ENCODE peak calls at places on chromosomes 16 and 17, in six cellular contexts. H, E, O, I, F and A are unnamed samples.
A peak's percentile ranks its signal among the peaks of the same experiment; 100 is the strongest.

GRCh38 chr17:43360376-43360738 is 38.4 kb upstream of the ARL4D start:
- DNase-seq in H (peak; percentile 14), E (peak; percentile 91), O (peak; percentile 50), I (peak; percentile 48), F (no peak), A (no peak)

GRCh38 chr17:5877366-5877765 is 192.8 kb upstream of the WSCD1 start:
- DNase-seq in H (no peak), E (no peak), O (no peak), I (no peak), F (no peak), A (no peak)

GRCh38 chr17:72407336-72408121 is 286.7 kb downstream of the SOX9 start:
- DNase-seq in H (no peak), E (peak; percentile 99), O (peak; percentile 99), I (peak; percentile 94), F (no peak), A (peak; percentile 97)

GRCh38 chr17:59154335-59154720 is 658 bp downstream of the SKA2 start:
- DNase-seq in H (no peak), E (peak; percentile 50), O (no peak), I (peak; percentile 48), F (no peak), A (no peak)

GRCh38 chr17:142102-142661 is 4.8 kb downstream of the SCGB1C2 start:
- DNase-seq in H (no peak), E (no peak), O (no peak), I (peak; percentile 33), F (peak; percentile 73), A (no peak)

GRCh38 chr16:13913374-13914292 is 6.3 kb upstream of the ERCC4 start:
- DNase-seq in H (no peak), E (no peak), O (no peak), I (no peak), F (no peak), A (no peak)

GRCh38 chr16:49602201-49603041 is 228.8 kb downstream of the C16orf78 start:
- DNase-seq in H (no peak), E (no peak), O (no peak), I (no peak), F (peak; percentile 77), A (no peak)

GRCh38 chr17:17125136-17126084 is 80.7 kb downstream of the PLD6 start:
- DNase-seq in H (no peak), E (no peak), O (no peak), I (no peak), F (no peak), A (no peak)

GRCh38 chr17:13031718-13032350 is 14.0 kb upstream of the ELAC2 start:
- DNase-seq in H (peak; percentile 5), E (no peak), O (no peak), I (peak; percentile 78), F (peak; percentile 87), A (no peak)

GRCh38 chr17:63337579-63337978 is 108.5 kb downstream of the CYB561 start:
- DNase-seq in H (no peak), E (no peak), O (no peak), I (no peak), F (no peak), A (no peak)

GRCh38 chr16:7086842-7087616 is 245.6 kb upstream of the RBFOX1 start:
- DNase-seq in H (no peak), E (peak; percentile 19), O (no peak), I (no peak), F (no peak), A (no peak)

GRCh38 chr17:37737971-37738370 is 6.9 kb downstream of the HNF1B start:
- DNase-seq in H (no peak), E (no peak), O (no peak), I (no peak), F (no peak), A (no peak)

GRCh38 chr17:80286638-80286960 is 25.9 kb downstream of the RNF213 start:
- DNase-seq in H (no peak), E (no peak), O (no peak), I (no peak), F (no peak), A (no peak)

GRCh38 chr17:61462734-61463067 is 10.5 kb downstream of the TBX4 start:
- DNase-seq in H (no peak), E (no peak), O (no peak), I (no peak), F (no peak), A (no peak)

GRCh38 chr17:80877095-80877828 is 114.4 kb upstream of the CHMP6 start:
- DNase-seq in H (no peak), E (no peak), O (no peak), I (no peak), F (no peak), A (no peak)

GRCh38 chr17:40566027-40566426 is 755 bp upstream of the CCR7 start:
- DNase-seq in H (no peak), E (no peak), O (no peak), I (no peak), F (no peak), A (no peak)

GRCh38 chr17:63249256-63250006 is 196.7 kb downstream of the CYB561 start:
- DNase-seq in H (no peak), E (no peak), O (no peak), I (peak; percentile 14), F (no peak), A (no peak)

GRCh38 chr17:29929006-29929543 is 953 bp downstream of the SSH2 start:
- DNase-seq in H (no peak), E (peak; percentile 25), O (no peak), I (peak; percentile 38), F (no peak), A (no peak)

GRCh38 chr16:68216240-68216639 is 19.7 kb downstream of the ESRP2 start:
- DNase-seq in H (no peak), E (no peak), O (no peak), I (no peak), F (no peak), A (no peak)

GRCh38 chr16:53773150-53773846 is 69.3 kb downstream of the FTO start:
- DNase-seq in H (no peak), E (peak; percentile 44), O (peak; percentile 49), I (peak; percentile 24), F (no peak), A (no peak)